ENCODE peak calls at places on chromosomes 2 and 18, in ten cellular contexts. Z is Peyer's patch; P is neuronal stem cell; N is epithelial cell of prostate; B is endodermal cell; X is fibroblast of lung; L is ascending aorta; M is upper lobe of right lung; A is mammary epithelial cell; O is CD4-positive, alpha-beta memory T cell. H is an unnamed sample.

GRCh38 chr2:210460863-210461227 is 15.7 kb downstream of the LANCL1 start:
- DNase-seq in B (no peak), P (no peak), X (no peak), N (no peak), O (no peak), A (no peak), Z (no peak), M (no peak), L (no peak), H (no peak)

GRCh38 chr18:57891707-57892391 is 88.7 kb upstream of the ATP8B1 start:
- DNase-seq in M (no peak), N (no peak), A (no peak), X (no peak), O (no peak), P (no peak), B (no peak), Z (no peak), L (no peak), H (no peak)

GRCh38 chr18:43578636-43579203 is 301.4 kb upstream of the SYT4 start:
- DNase-seq in Z (no peak), B (no peak), A (no peak), P (no peak), L (no peak), M (no peak), O (no peak), N (no peak), X (peak), H (no peak)

GRCh38 chr2:129823044-129823443 is 156.4 kb upstream of the RAB6C start:
- DNase-seq in P (no peak), B (no peak), Z (no peak), M (no peak), L (no peak), O (no peak), X (no peak), N (no peak), A (no peak), H (no peak)

GRCh38 chr2:185876234-185876633 is 137.6 kb downstream of the FSIP2 start:
- DNase-seq in N (no peak), X (no peak), O (no peak), M (no peak), Z (no peak), B (no peak), L (no peak), P (no peak), A (no peak), H (no peak)

GRCh38 chr2:60317029-60317386 is 236.4 kb downstream of the BCL11A start:
- DNase-seq in X (no peak), B (peak), Z (no peak), N (no peak), O (no peak), A (no peak), L (no peak), M (no peak), P (no peak), H (no peak)

GRCh38 chr2:193240752-193241151 is 1046.0 kb upstream of the TMEFF2 start:
- DNase-seq in M (no peak), A (no peak), X (no peak), L (no peak), Z (no peak), N (no peak), B (no peak), O (no peak), P (peak), H (no peak)

GRCh38 chr2:121186261-121186660 is 98.7 kb downstream of the TFCP2L1 start:
- DNase-seq in X (no peak), N (no peak), Z (no peak), L (peak), A (no peak), M (no peak), P (no peak), B (peak), O (no peak), H (no peak)

GRCh38 chr2:63058149-63058741 is 7.6 kb downstream of the OTX1 start:
- DNase-seq in O (no peak), L (no peak), N (no peak), B (peak), X (peak), P (peak), M (no peak), A (no peak), Z (no peak), H (no peak)

GRCh38 chr2:179049546-179050311 is at the start of gene CCDC141:
- DNase-seq in N (no peak), B (no peak), P (no peak), L (no peak), O (peak), Z (no peak), X (peak), A (no peak), M (no peak), H (no peak)

GRCh38 chr2:37641582-37642111 is 29.8 kb downstream of the CDC42EP3 start:
- DNase-seq in M (no peak), Z (no peak), O (no peak), B (no peak), X (peak), N (no peak), L (no peak), P (no peak), A (no peak), H (no peak)

GRCh38 chr2:148888003-148888501 is 13.0 kb downstream of the KIF5C start:
- DNase-seq in A (no peak), B (peak), O (no peak), P (peak), Z (no peak), N (no peak), X (no peak), L (no peak), M (no peak), H (no peak)

GRCh38 chr2:223976635-223977226 is 19.5 kb downstream of the MRPL44 start:
- DNase-seq in O (no peak), L (no peak), A (peak), B (no peak), P (no peak), Z (no peak), N (no peak), X (no peak), M (no peak), H (no peak)

GRCh38 chr2:191311-192190 is 72.3 kb downstream of the SH3YL1 start:
- DNase-seq in P (no peak), O (no peak), L (no peak), N (no peak), B (no peak), X (no peak), A (no peak), M (no peak), Z (no peak), H (no peak)

GRCh38 chr18:76503999-76504398 is 9.0 kb upstream of the ZNF516 start:
- DNase-seq in N (no peak), O (no peak), A (no peak), P (no peak), Z (no peak), M (no peak), L (no peak), X (no peak), B (peak), H (no peak)

GRCh38 chr2:161416294-161416632 is at the start of gene TBR1:
- DNase-seq in M (no peak), X (peak), Z (no peak), B (peak), P (peak), A (no peak), N (no peak), L (no peak), O (peak), H (no peak)

GRCh38 chr2:12990523-12990922 is 273.8 kb downstream of the TRIB2 start:
- DNase-seq in N (no peak), M (no peak), Z (no peak), B (no peak), X (peak), O (no peak), L (no peak), P (no peak), A (no peak), H (no peak)

GRCh38 chr2:99878951-99879350 is 263.4 kb downstream of the AFF3 start:
- DNase-seq in Z (no peak), O (no peak), N (no peak), M (no peak), P (no peak), L (no peak), X (peak), B (no peak), A (peak), H (no peak)

GRCh38 chr2:166240387-166241313 is 112.8 kb upstream of the SCN1A start:
- DNase-seq in A (peak), B (no peak), X (no peak), N (no peak), P (no peak), Z (no peak), L (no peak), O (no peak), M (no peak), H (no peak)

GRCh38 chr2:143890799-143891198 is 629.1 kb downstream of the ZEB2 start:
- DNase-seq in M (no peak), Z (no peak), O (no peak), L (no peak), N (no peak), A (no peak), X (no peak), B (no peak), P (no peak), H (no peak)

DNA sequence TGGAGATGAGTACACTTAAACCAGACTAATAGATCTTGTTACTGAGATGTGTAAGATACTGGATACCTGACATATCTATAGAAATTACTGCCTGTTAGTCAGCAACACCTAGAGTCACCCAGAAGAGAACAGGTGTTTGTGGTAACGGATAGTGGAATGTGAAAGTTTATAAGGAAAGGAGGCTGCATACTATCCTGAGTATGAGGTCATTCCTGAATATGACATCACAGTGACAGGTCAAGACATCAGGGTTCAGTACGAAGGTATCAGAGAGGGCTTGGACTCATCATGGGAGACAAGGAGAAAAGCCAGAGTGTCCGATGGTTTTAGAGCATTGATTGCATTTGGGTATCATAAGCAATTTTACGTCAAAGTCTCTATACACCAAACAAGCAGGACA is 55.3 kb downstream of the ABCA12 start:
- DNase-seq in M (no peak), Z (no peak), O (no peak), L (no peak), B (no peak), N (no peak), P (no peak), X (no peak), A (no peak), H (no peak)
- H3K27ac ChIP-seq in M (no peak), Z (no peak), O (no peak), L (no peak), B (no peak), N (no peak), P (no peak), X (no peak), A (no peak), H (no peak)

GRCh38 chr18:48869591-48869990 is 81.2 kb downstream of the SMAD7 start:
- DNase-seq in X (no peak), A (no peak), Z (no peak), O (no peak), L (no peak), B (no peak), M (no peak), N (no peak), P (no peak), H (no peak)
- H3K27ac ChIP-seq in X (no peak), A (no peak), Z (peak), O (no peak), L (no peak), B (no peak), M (no peak), N (no peak), P (no peak), H (no peak)

GRCh38 chr2:197034292-197034691 is 107.8 kb upstream of the PGAP1 start:
- DNase-seq in L (no peak), O (no peak), X (no peak), A (no peak), P (no peak), M (no peak), Z (no peak), B (no peak), N (no peak), H (no peak)
- H3K27ac ChIP-seq in L (peak), O (no peak), X (no peak), A (no peak), P (no peak), M (no peak), Z (no peak), B (no peak), N (no peak), H (no peak)

GRCh38 chr2:97754690-97755346 is 41.4 kb downstream of the ZAP70 start:
- DNase-seq in L (no peak), O (no peak), B (no peak), P (no peak), N (peak), A (peak), Z (no peak), M (no peak), X (no peak), H (no peak)
- H3K27ac ChIP-seq in L (no peak), O (no peak), B (no peak), P (no peak), N (peak), A (peak), Z (no peak), M (no peak), X (no peak), H (no peak)

DNA sequence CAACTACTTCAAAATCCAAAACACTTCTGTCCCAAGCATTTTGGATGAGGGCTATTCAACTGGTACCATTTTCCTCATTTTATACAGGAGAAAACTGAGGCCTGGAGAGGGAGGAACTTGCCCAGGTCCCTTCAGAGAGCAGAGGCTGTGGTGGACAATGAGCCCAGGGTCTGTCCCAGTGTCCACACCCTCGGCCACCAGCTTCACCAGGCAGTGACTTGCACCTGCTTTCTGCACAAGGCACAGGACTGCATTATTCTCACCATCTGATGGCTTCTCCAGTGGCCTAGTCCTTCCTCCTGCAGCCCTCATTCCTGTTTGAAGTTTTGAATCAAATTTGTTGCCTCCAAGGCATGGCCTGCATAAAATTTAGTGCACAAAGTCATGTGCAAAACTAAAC is 53.3 kb downstream of the RNF144A start:
- DNase-seq in P (no peak), Z (no peak), M (no peak), A (no peak), N (no peak), X (no peak), O (no peak), B (peak), L (no peak), H (no peak)
- H3K27ac ChIP-seq in P (no peak), Z (no peak), M (no peak), A (no peak), N (no peak), X (no peak), O (no peak), B (no peak), L (no peak), H (peak)

DNA sequence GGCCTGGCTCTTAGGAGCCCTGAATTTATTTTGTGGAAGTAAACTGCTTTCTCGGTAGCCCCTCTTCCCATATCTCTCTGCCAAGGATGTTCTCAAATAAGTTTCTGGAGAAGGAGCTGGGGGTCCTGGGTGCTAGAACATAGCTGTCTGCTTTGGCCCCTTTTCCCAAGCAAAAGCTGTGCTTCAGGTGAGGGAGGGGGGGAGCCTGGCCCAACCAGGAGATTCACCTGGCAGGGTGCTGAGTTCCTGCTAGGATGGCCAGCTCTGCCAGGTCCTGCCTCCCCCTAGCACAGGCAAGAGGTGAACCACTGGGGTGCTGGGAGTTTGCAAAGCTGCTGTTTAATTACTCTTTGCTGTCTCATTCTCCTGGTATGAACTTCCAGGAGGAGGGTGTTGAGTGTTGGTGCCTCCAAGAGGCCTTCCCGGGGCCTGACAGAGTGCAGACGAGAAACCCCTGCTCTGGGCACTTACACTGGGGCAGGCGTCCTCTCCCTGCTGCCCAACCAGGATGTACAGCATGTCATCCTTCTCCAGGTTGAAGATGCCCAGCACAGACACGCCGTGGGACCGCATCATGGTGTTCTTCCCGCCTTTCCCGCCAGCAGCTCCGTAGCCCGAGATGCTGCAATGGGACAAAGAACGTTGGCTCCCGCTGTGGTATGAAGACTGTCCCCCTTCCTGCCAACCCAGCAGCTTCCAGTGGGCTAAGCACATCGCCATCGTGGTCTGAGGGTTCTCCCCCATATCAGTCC is 124.2 kb downstream of the CLIP4 start:
- DNase-seq in A (no peak), X (no peak), O (no peak), B (peak), P (no peak), L (no peak), M (peak), Z (peak), N (no peak), H (no peak)
- H3K27ac ChIP-seq in A (no peak), X (no peak), O (no peak), B (no peak), P (no peak), L (no peak), M (no peak), Z (no peak), N (no peak), H (no peak)

GRCh38 chr2:65355190-65355831 is 77.1 kb downstream of the SPRED2 start:
- DNase-seq in X (no peak), B (no peak), L (no peak), Z (no peak), M (no peak), P (no peak), A (peak), O (no peak), N (no peak), H (no peak)
- H3K27ac ChIP-seq in X (no peak), B (no peak), L (no peak), Z (no peak), M (no peak), P (no peak), A (no peak), O (no peak), N (no peak), H (no peak)

GRCh38 chr2:226483745-226484619 is 315.6 kb downstream of the IRS1 start:
- DNase-seq in L (no peak), Z (no peak), N (no peak), B (peak), A (peak), O (no peak), X (peak), M (no peak), P (peak), H (no peak)

GRCh38 chr2:226488034-226488433 is 311.6 kb downstream of the IRS1 start:
- DNase-seq in X (no peak), N (no peak), O (no peak), P (no peak), L (no peak), Z (no peak), B (no peak), A (no peak), M (no peak), H (no peak)

GRCh38 chr2:226490172-226490571 is 309.4 kb downstream of the IRS1 start:
- DNase-seq in Z (no peak), B (no peak), X (peak), A (no peak), M (no peak), O (no peak), L (no peak), P (no peak), N (no peak), H (no peak)

GRCh38 chr2:226487573-226487972 is 312.0 kb downstream of the IRS1 start:
- DNase-seq in Z (no peak), N (no peak), L (no peak), B (no peak), X (no peak), M (no peak), P (no peak), O (no peak), A (peak), H (no peak)

DNA sequence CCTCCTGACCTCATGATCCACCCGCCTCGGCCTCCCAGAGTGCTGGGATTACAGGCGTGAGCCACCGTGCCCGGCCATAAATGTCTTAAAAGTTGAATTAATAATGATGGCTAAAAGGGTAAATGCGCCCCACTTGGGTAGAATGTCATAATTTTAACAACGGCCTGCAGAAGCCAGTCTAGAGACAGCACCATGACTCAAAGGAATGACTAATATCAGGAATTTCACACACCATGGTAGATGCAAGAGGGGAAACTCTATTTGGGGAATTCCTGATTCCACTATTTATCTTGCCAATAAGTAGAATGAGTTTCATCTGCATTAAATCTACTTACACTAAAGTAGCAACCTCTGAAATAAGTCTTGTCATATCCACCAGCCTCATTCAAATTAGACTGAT is 309.9 kb downstream of the IRS1 start:
- DNase-seq in A (peak), M (no peak), B (no peak), Z (no peak), L (no peak), P (no peak), O (no peak), X (peak), N (peak), H (no peak)
- H3K27ac ChIP-seq in A (peak), M (no peak), B (no peak), Z (no peak), L (no peak), P (no peak), O (no peak), X (no peak), N (no peak), H (no peak)